ENCODE peak calls at places on chromosome 6, in seven cellular contexts. D is A673, Y is fibroblast of lung, T is PC-3, J is uterus, N is sigmoid colon, A is left lung. Z is an unnamed sample. For H3K36me3, the result is how much of the 10 kb centered on the place peaks cover.

GRCh38 chr6:8389034-8389818 is 46.1 kb downstream of the SLC35B3 start:
- DNase-seq in D (no peak), Y (no peak), T (no peak), J (no peak), N (no peak), A (no peak), Z (no peak)

GRCh38 chr6:24926192-24926591 is 9.6 kb downstream of the RIPOR2 start:
- DNase-seq in D (no peak), Y (no peak), T (peak), J (no peak), N (no peak), A (no peak), Z (no peak)

GRCh38 chr6:2951723-2952122 is 19.6 kb downstream of the SERPINB6 start:
- DNase-seq in D (no peak), Y (no peak), T (no peak), J (no peak), N (peak), A (peak), Z (no peak)

GRCh38 chr6:115058414-115059211 is 715.8 kb upstream of the HS3ST5 start:
- DNase-seq in D (no peak), Y (no peak), T (no peak), J (no peak), N (no peak), A (no peak), Z (no peak)

GRCh38 chr6:37110455-37111155 is 59.3 kb upstream of the PIM1 start:
- DNase-seq in D (no peak), Y (peak), T (no peak), J (no peak), N (no peak), A (no peak), Z (no peak)

GRCh38 chr6:3402310-3403243 is 54.3 kb downstream of the SLC22A23 start:
- DNase-seq in D (no peak), Y (no peak), T (no peak), J (peak), N (peak), A (no peak), Z (peak)

GRCh38 chr6:113344969-113345368 is 512.2 kb upstream of the MARCKS start:
- DNase-seq in D (no peak), Y (peak), T (no peak), J (no peak), N (no peak), A (no peak), Z (no peak)

GRCh38 chr6:25804804-25805203 is 27.0 kb downstream of the SLC17A1 start:
- DNase-seq in D (no peak), Y (no peak), T (no peak), J (no peak), N (no peak), A (no peak), Z (no peak)

GRCh38 chr6:89348372-89348771 is 4.2 kb downstream of the UBE2J1 start:
- DNase-seq in D (no peak), Y (peak), T (no peak), J (no peak), N (no peak), A (no peak), Z (no peak)

GRCh38 chr6:43963203-43963602 is 164.0 kb downstream of the MRPL14 start:
- DNase-seq in D (no peak), Y (no peak), T (no peak), J (no peak), N (no peak), A (no peak), Z (no peak)

GRCh38 chr6:43097098-43097489 is 21.0 kb downstream of the PTK7 start:
- DNase-seq in D (no peak), Y (no peak), T (peak), J (no peak), N (no peak), A (no peak), Z (no peak)

GRCh38 chr6:7730852-7731251 is 5.0 kb downstream of the BMP6 start:
- DNase-seq in D (no peak), Y (peak), T (peak), J (no peak), N (no peak), A (no peak), Z (peak)

GRCh38 chr6:158222066-158222465 is 53.9 kb downstream of the GTF2H5 start:
- DNase-seq in D (peak), Y (no peak), T (no peak), J (no peak), N (no peak), A (no peak), Z (no peak)

GRCh38 chr6:85923013-85923430 is 280.3 kb upstream of the SYNCRIP start:
- DNase-seq in D (peak), Y (peak), T (peak), J (no peak), N (no peak), A (no peak), Z (peak)

GRCh38 chr6:124132256-124132655 is 328.6 kb downstream of the NKAIN2 start:
- DNase-seq in D (no peak), Y (peak), T (no peak), J (no peak), N (no peak), A (no peak), Z (no peak)

GRCh38 chr6:3159805-3160781 is 2.7 kb upstream of the TUBB2A start:
- DNase-seq in D (no peak), Y (peak), T (peak), J (peak), N (peak), A (no peak), Z (peak)

GRCh38 chr6:142945446-142946180 is 637 bp upstream of the HIVEP2 start:
- DNase-seq in D (peak), Y (no peak), T (no peak), J (peak), N (no peak), A (peak), Z (peak)

GRCh38 chr6:35297541-35298481 is at the start of gene DEF6:
- DNase-seq in D (peak), Y (peak), T (peak), J (peak), N (peak), A (peak), Z (peak)

GRCh38 chr6:35299674-35300073 is 2.1 kb downstream of the DEF6 start:
- DNase-seq in D (no peak), Y (no peak), T (no peak), J (no peak), N (peak), A (no peak), Z (no peak)

GRCh38 chr6:35298625-35299140 is 1.1 kb downstream of the DEF6 start:
- DNase-seq in D (no peak), Y (no peak), T (no peak), J (no peak), N (peak), A (no peak), Z (no peak)

GRCh38 chr6:35302604-35303218 is 5.1 kb downstream of the DEF6 start:
- DNase-seq in D (no peak), Y (peak), T (peak), J (no peak), N (peak), A (peak), Z (peak)

GRCh38 chr6:35300848-35301247 is 3.2 kb downstream of the DEF6 start:
- DNase-seq in D (no peak), Y (no peak), T (no peak), J (no peak), N (peak), A (no peak), Z (no peak)
- H3K4me3 ChIP-seq in D (no peak), Y (no peak), T (no peak), J (no peak), N (no peak), A (no peak), Z (no peak)

GRCh38 chr6:162772466-162772865 is 44.7 kb downstream of the PACRG start:
- DNase-seq in D (no peak), Y (no peak), T (no peak), J (no peak), N (no peak), A (no peak), Z (no peak)

GRCh38 chr6:162778603-162779002 is 50.8 kb downstream of the PACRG start:
- DNase-seq in D (no peak), Y (no peak), T (no peak), J (no peak), N (no peak), A (no peak), Z (no peak)

GRCh38 chr6:162773996-162774395 is 46.2 kb downstream of the PACRG start:
- DNase-seq in D (no peak), Y (no peak), T (no peak), J (no peak), N (no peak), A (no peak), Z (no peak)

DNA sequence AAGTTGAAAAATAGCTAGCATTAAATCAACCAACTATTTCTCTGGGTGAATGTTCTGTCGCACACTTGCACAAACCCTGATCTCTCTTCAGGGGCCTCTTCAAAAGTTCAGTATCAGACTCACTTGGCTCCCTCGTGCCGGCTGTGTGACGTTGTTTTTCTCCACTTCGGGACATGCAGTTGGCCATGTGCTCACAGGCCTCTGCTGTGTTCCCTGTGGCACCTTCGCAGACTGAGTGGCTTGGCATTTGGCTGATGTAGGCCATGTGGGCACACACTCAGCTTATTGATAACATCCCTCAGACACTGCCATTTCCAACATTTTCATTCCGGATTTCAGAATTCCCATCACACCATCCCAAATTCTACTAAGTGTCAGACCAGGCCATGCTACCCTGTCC is 49.3 kb downstream of the PACRG start:
- DNase-seq in D (no peak), Y (no peak), T (no peak), J (no peak), N (no peak), A (no peak), Z (no peak)
- TF ChIP-seq CTCF in D (no peak), Y (no peak), T (no peak), J (no peak), N (no peak), A (no peak), Z (no peak)

DNA sequence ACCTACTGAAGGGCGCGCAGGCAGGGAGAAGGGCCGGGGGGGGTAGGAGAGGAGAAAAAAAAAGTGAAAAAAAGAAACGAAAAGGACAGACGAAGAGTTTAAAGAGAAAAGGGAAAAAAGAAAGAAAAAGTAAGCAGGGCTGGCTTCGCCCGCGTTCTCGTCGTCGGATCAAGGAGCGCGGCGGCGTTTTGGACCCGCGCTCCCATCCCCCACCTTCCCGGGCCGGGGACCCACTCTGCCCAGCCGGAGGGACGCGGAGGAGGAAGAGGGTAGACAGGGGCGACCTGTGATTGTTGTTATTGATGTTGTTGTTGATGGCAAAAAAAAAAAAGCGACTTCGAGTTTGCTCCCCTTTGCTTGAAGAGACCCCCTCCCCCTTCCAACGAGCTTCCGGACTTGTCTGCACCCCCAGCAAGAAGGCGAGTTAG is 2.4 kb downstream of the SOX4 start:
- DNase-seq in D (no peak), Y (no peak), T (no peak), J (no peak), N (no peak), A (peak), Z (no peak)
- H3K36me3 ChIP-seq in D (under half), Y (under half), T (under half), J (under half), N (under half), A (under half), Z (under half)

GRCh38 chr6:339480-339879 is 47.2 kb downstream of the DUSP22 start:
- DNase-seq in D (no peak), Y (no peak), T (no peak), J (no peak), N (no peak), A (no peak), Z (no peak)
- H3K4me3 ChIP-seq in D (no peak), Y (no peak), T (no peak), J (no peak), N (no peak), A (no peak), Z (no peak)

GRCh38 chr6:57250348-57250747 is 28.2 kb upstream of the RAB23 start:
- DNase-seq in D (no peak), Y (no peak), T (no peak), J (no peak), N (no peak), A (no peak), Z (no peak)
- TF ChIP-seq CTCF in D (no peak), Y (no peak), T (no peak), J (no peak), N (no peak), A (no peak), Z (no peak)

GRCh38 chr6:87583822-87584221 is 6.0 kb downstream of the RARS2 start:
- DNase-seq in D (no peak), Y (no peak), T (no peak), J (no peak), N (no peak), A (no peak), Z (no peak)

GRCh38 chr6:87590417-87590880 is 514 bp downstream of the ORC3 start:
- DNase-seq in D (no peak), Y (no peak), T (no peak), J (no peak), N (no peak), A (no peak), Z (no peak)

GRCh38 chr6:87588756-87589407 is 905 bp downstream of the RARS2 start:
- DNase-seq in D (no peak), Y (peak), T (no peak), J (no peak), N (no peak), A (no peak), Z (no peak)

GRCh38 chr6:87589693-87590416 is at the start of the genes ORC3 and RARS2:
- DNase-seq in D (peak), Y (peak), T (peak), J (peak), N (peak), A (peak), Z (peak)

GRCh38 chr6:87586371-87587077 is 3.3 kb downstream of the RARS2 start:
- DNase-seq in D (no peak), Y (peak), T (no peak), J (no peak), N (no peak), A (no peak), Z (no peak)
- H3K36me3 ChIP-seq in D (under half), Y (under half), T (under half), J (under half), N (under half), A (under half), Z (under half)

GRCh38 chr6:135853986-135854385 is 2.5 kb downstream of the PDE7B start:
- DNase-seq in D (no peak), Y (peak), T (no peak), J (no peak), N (no peak), A (no peak), Z (no peak)

GRCh38 chr6:135853227-135853626 is 1.7 kb downstream of the PDE7B start:
- DNase-seq in D (no peak), Y (peak), T (no peak), J (no peak), N (no peak), A (no peak), Z (no peak)

GRCh38 chr6:135850882-135851281 is 619 bp upstream of the PDE7B start:
- DNase-seq in D (no peak), Y (no peak), T (no peak), J (no peak), N (no peak), A (no peak), Z (no peak)

GRCh38 chr6:135851442-135852271 is at the start of gene PDE7B:
- DNase-seq in D (peak), Y (peak), T (peak), J (peak), N (peak), A (peak), Z (peak)

DNA sequence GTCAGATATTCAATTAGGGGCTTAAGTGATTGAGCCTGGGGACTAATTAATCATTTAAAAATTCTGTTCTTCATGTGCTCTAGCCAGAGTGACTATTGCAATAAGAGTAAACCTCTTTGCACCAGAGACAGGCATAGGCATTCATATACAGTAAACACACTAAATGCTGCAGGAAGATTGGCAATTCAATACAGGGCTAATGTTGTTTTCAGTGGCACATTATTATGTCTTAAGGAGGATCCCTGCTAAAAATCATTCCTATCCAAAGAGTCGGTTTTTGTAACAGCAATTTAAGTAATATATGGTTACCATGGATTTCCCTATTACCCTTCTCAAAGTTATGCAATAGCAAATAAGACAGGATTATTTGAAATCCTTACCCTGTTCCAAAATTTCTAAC is 1.3 kb downstream of the PDE7B start:
- DNase-seq in D (no peak), Y (no peak), T (no peak), J (no peak), N (no peak), A (no peak), Z (no peak)
- H3K4me3 ChIP-seq in D (no peak), Y (peak), T (no peak), J (peak), N (peak), A (no peak), Z (no peak)

DNA sequence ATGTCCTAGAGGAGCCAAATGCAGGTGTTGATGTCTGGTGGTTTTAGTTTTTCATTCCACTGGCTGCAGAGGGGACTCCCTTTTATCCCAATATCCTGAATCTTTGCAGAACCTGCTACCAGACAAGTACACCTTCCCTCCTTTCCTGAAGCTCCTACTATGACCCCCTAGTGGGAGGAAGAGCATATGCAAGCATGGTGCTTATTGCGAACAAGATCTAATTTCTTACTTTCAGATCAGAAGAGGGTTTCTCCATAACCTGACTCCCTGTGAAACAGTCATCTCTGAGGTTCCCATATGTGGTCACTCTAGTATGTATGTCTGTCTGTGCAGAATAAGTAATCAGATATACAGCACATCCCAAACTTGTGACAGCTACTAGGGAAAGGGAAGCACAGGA is 277.2 kb downstream of the ARHGAP18 start:
- DNase-seq in D (peak), Y (no peak), T (peak), J (no peak), N (no peak), A (no peak), Z (peak)
- TF ChIP-seq CTCF in D (peak), Y (peak), T (peak), J (no peak), N (no peak), A (no peak), Z (peak)

GRCh38 chr6:152794696-152795095 is 44.1 kb downstream of the VIP start:
- DNase-seq in D (no peak), Y (no peak), T (no peak), J (no peak), N (no peak), A (no peak), Z (no peak)
- H3K36me3 ChIP-seq in D (under half), Y (under half), T (under half), J (under half), N (under half), A (under half), Z (under half)

Z was measured in bronchial epithelial cell.